ENCODE peak calls at places on chromosome 20, in eight cellular contexts. One of them, this sample, is unnamed.

GRCh38 chr20:5557123-5557522 is 193.1 kb upstream of the SHLD1 start:
- DNase-seq in HCT116: peak
- DNase-seq in CD4-positive, alpha-beta memory T cell: peak
- DNase-seq in transverse colon: peak
- DNase-seq in neuronal stem cell: peak
- DNase-seq in breast epithelium: no peak
- DNase-seq in heart right ventricle: peak
- DNase-seq in AG04450: no peak
- DNase-seq in this sample: peak

GRCh38 chr20:16459019-16459700 is 114.1 kb downstream of the KIF16B start:
- DNase-seq in transverse colon: no peak
- DNase-seq in breast epithelium: no peak
- DNase-seq in neuronal stem cell: no peak
- DNase-seq in AG04450: peak
- DNase-seq in HCT116: no peak
- DNase-seq in CD4-positive, alpha-beta memory T cell: no peak
- DNase-seq in heart right ventricle: no peak
- DNase-seq in this sample: no peak

GRCh38 chr20:12410783-12411182 is 493.1 kb downstream of the BTBD3 start:
- DNase-seq in CD4-positive, alpha-beta memory T cell: no peak
- DNase-seq in HCT116: no peak
- DNase-seq in AG04450: no peak
- DNase-seq in heart right ventricle: no peak
- DNase-seq in breast epithelium: no peak
- DNase-seq in neuronal stem cell: no peak
- DNase-seq in transverse colon: no peak
- DNase-seq in this sample: no peak

GRCh38 chr20:19185083-19185482 is 27.4 kb upstream of the SLC24A3 start:
- DNase-seq in transverse colon: no peak
- DNase-seq in breast epithelium: no peak
- DNase-seq in neuronal stem cell: no peak
- DNase-seq in CD4-positive, alpha-beta memory T cell: no peak
- DNase-seq in HCT116: no peak
- DNase-seq in heart right ventricle: no peak
- DNase-seq in AG04450: no peak
- DNase-seq in this sample: no peak

GRCh38 chr20:4152696-4153235 is 137.4 kb upstream of the RNF24 start:
- DNase-seq in HCT116: no peak
- DNase-seq in neuronal stem cell: no peak
- DNase-seq in AG04450: no peak
- DNase-seq in transverse colon: no peak
- DNase-seq in heart right ventricle: no peak
- DNase-seq in CD4-positive, alpha-beta memory T cell: no peak
- DNase-seq in breast epithelium: no peak
- DNase-seq in this sample: no peak

GRCh38 chr20:57195023-57195758 is 71.2 kb downstream of the BMP7 start:
- DNase-seq in HCT116: no peak
- DNase-seq in transverse colon: no peak
- DNase-seq in neuronal stem cell: no peak
- DNase-seq in heart right ventricle: no peak
- DNase-seq in AG04450: no peak
- DNase-seq in CD4-positive, alpha-beta memory T cell: no peak
- DNase-seq in breast epithelium: peak
- DNase-seq in this sample: no peak

GRCh38 chr20:37343212-37343993 is 2.5 kb upstream of the SRC start:
- DNase-seq in transverse colon: peak
- DNase-seq in CD4-positive, alpha-beta memory T cell: no peak
- DNase-seq in neuronal stem cell: no peak
- DNase-seq in HCT116: no peak
- DNase-seq in AG04450: no peak
- DNase-seq in heart right ventricle: no peak
- DNase-seq in breast epithelium: peak
- DNase-seq in this sample: no peak

GRCh38 chr20:49515588-49515987 is 33.1 kb upstream of the KCNB1 start:
- DNase-seq in transverse colon: peak
- DNase-seq in breast epithelium: no peak
- DNase-seq in heart right ventricle: no peak
- DNase-seq in AG04450: no peak
- DNase-seq in CD4-positive, alpha-beta memory T cell: no peak
- DNase-seq in HCT116: no peak
- DNase-seq in neuronal stem cell: no peak
- DNase-seq in this sample: no peak

GRCh38 chr20:57894096-57894495 is 184.3 kb upstream of the PMEPA1 start:
- DNase-seq in HCT116: no peak
- DNase-seq in transverse colon: no peak
- DNase-seq in AG04450: no peak
- DNase-seq in breast epithelium: no peak
- DNase-seq in neuronal stem cell: no peak
- DNase-seq in CD4-positive, alpha-beta memory T cell: no peak
- DNase-seq in heart right ventricle: no peak
- DNase-seq in this sample: no peak

GRCh38 chr20:35342154-35342769 is 50.0 kb upstream of the FAM83C start:
- DNase-seq in transverse colon: no peak
- DNase-seq in HCT116: no peak
- DNase-seq in neuronal stem cell: no peak
- DNase-seq in CD4-positive, alpha-beta memory T cell: no peak
- DNase-seq in heart right ventricle: no peak
- DNase-seq in breast epithelium: no peak
- DNase-seq in AG04450: no peak
- DNase-seq in this sample: no peak

GRCh38 chr20:20547221-20547875 is 165.1 kb downstream of the RALGAPA2 start:
- DNase-seq in transverse colon: no peak
- DNase-seq in HCT116: no peak
- DNase-seq in CD4-positive, alpha-beta memory T cell: no peak
- DNase-seq in breast epithelium: no peak
- DNase-seq in AG04450: peak
- DNase-seq in neuronal stem cell: no peak
- DNase-seq in heart right ventricle: no peak
- DNase-seq in this sample: no peak

GRCh38 chr20:60469829-60470228 is 511.6 kb downstream of the CDH26 start:
- DNase-seq in neuronal stem cell: no peak
- DNase-seq in HCT116: no peak
- DNase-seq in breast epithelium: no peak
- DNase-seq in CD4-positive, alpha-beta memory T cell: no peak
- DNase-seq in transverse colon: no peak
- DNase-seq in AG04450: no peak
- DNase-seq in heart right ventricle: no peak
- DNase-seq in this sample: no peak

GRCh38 chr20:24296477-24297380 is 172.7 kb upstream of the SYNDIG1 start:
- DNase-seq in HCT116: no peak
- DNase-seq in breast epithelium: no peak
- DNase-seq in heart right ventricle: no peak
- DNase-seq in transverse colon: no peak
- DNase-seq in neuronal stem cell: no peak
- DNase-seq in CD4-positive, alpha-beta memory T cell: no peak
- DNase-seq in AG04450: no peak
- DNase-seq in this sample: no peak

GRCh38 chr20:2234788-2235187 is 61.0 kb upstream of the TGM3 start:
- DNase-seq in neuronal stem cell: no peak
- DNase-seq in CD4-positive, alpha-beta memory T cell: no peak
- DNase-seq in transverse colon: no peak
- DNase-seq in HCT116: no peak
- DNase-seq in AG04450: no peak
- DNase-seq in breast epithelium: no peak
- DNase-seq in heart right ventricle: no peak
- DNase-seq in this sample: no peak

GRCh38 chr20:45047581-45048119 is 53.3 kb downstream of the KCNS1 start:
- DNase-seq in breast epithelium: no peak
- DNase-seq in heart right ventricle: no peak
- DNase-seq in HCT116: no peak
- DNase-seq in CD4-positive, alpha-beta memory T cell: no peak
- DNase-seq in transverse colon: no peak
- DNase-seq in neuronal stem cell: no peak
- DNase-seq in AG04450: no peak
- DNase-seq in this sample: no peak

DNA sequence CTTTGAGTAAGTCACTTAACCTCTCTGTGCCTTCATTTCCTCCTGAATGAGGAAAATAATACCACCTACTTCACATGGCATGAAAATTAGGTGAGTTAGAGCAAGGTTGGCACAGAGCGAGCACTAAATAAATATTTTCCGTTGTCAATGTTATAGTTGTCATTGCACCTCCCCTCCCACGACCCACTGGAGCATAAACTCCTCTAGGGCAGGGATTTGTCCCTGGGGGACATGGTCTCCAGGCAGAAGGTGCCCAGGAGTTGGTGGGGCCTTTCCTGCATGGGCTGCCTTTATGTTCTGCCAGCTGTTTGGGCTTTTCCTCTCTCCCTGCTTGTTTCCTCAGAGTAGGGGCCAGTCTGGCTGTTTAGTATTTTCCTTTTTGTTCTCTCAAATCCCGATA is 1.3 kb upstream of the ANGPT4 start:
- DNase-seq in CD4-positive, alpha-beta memory T cell: no peak
- DNase-seq in AG04450: no peak
- DNase-seq in neuronal stem cell: no peak
- DNase-seq in breast epithelium: no peak
- DNase-seq in heart right ventricle: no peak
- DNase-seq in HCT116: no peak
- DNase-seq in transverse colon: no peak
- DNase-seq in this sample: no peak
- H3K27ac ChIP-seq in CD4-positive, alpha-beta memory T cell: no peak
- H3K27ac ChIP-seq in AG04450: no peak
- H3K27ac ChIP-seq in neuronal stem cell: no peak
- H3K27ac ChIP-seq in breast epithelium: no peak
- H3K27ac ChIP-seq in heart right ventricle: no peak
- H3K27ac ChIP-seq in HCT116: no peak
- H3K27ac ChIP-seq in transverse colon: no peak
- H3K27ac ChIP-seq in this sample: no peak

DNA sequence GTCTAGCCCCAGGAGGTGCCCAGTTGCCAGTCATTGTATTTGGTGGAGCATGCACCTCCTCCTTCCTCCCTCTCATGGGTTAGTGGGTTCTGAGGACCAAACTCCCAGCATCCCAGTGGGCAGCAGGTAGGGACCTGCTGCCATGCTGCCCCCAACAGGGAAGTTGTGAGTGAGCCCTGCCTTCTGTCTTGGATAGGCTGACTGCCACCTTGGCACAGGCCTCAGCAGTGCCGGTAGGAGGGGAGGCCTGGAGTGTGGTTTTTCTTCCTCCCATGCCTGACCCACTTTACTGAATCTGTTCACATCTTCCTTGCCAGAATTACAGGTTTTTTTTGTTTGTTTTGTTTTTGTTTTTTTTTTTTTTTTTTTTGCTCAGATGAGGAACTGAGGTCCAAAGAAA is 24.5 kb downstream of the PLCG1 start:
- DNase-seq in heart right ventricle: no peak
- DNase-seq in HCT116: no peak
- DNase-seq in neuronal stem cell: no peak
- DNase-seq in AG04450: no peak
- DNase-seq in CD4-positive, alpha-beta memory T cell: peak
- DNase-seq in breast epithelium: no peak
- DNase-seq in transverse colon: no peak
- DNase-seq in this sample: no peak
- H3K27ac ChIP-seq in heart right ventricle: no peak
- H3K27ac ChIP-seq in HCT116: no peak
- H3K27ac ChIP-seq in neuronal stem cell: no peak
- H3K27ac ChIP-seq in AG04450: no peak
- H3K27ac ChIP-seq in CD4-positive, alpha-beta memory T cell: peak
- H3K27ac ChIP-seq in breast epithelium: peak
- H3K27ac ChIP-seq in transverse colon: no peak
- H3K27ac ChIP-seq in this sample: peak

DNA sequence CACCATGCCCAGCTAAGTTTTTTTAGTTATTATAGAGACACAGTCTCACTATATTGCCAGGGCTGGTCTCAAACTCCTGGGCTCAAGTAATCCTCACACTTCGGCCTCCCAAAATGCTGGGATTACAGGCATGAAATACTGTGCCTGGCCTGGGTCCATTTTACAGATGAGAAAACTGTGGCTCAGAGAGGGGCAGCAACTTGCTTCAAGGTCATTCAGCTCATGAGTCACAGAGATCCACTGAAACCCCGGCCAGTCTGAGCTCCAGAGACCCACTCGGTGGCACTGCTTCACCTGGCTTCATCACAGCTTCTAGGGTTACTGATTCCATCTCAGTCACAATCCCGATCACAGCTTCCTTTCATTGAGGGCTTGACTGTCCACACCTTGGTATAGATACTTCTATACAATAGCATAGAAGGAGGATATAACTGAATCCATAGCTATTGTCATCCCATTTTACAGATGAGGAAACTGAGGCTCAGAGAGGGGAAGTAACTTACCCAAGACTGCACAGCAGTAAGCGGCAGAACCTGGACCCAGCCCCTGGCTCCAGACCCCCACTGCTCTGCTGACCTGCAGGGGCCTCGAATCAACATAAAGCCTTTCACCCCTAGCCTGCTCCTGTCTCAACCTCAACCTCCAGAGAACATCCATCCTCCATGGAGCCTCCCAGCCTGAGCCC is 11.8 kb downstream of the NOL4L start:
- DNase-seq in neuronal stem cell: no peak
- DNase-seq in heart right ventricle: no peak
- DNase-seq in transverse colon: no peak
- DNase-seq in HCT116: no peak
- DNase-seq in CD4-positive, alpha-beta memory T cell: no peak
- DNase-seq in breast epithelium: no peak
- DNase-seq in AG04450: no peak
- DNase-seq in this sample: no peak
- H3K27ac ChIP-seq in neuronal stem cell: no peak
- H3K27ac ChIP-seq in heart right ventricle: no peak
- H3K27ac ChIP-seq in transverse colon: no peak
- H3K27ac ChIP-seq in HCT116: no peak
- H3K27ac ChIP-seq in CD4-positive, alpha-beta memory T cell: no peak
- H3K27ac ChIP-seq in breast epithelium: no peak
- H3K27ac ChIP-seq in AG04450: no peak
- H3K27ac ChIP-seq in this sample: no peak

GRCh38 chr20:21653628-21654027 is 51.8 kb upstream of the PAX1 start:
- DNase-seq in transverse colon: no peak
- DNase-seq in breast epithelium: no peak
- DNase-seq in CD4-positive, alpha-beta memory T cell: no peak
- DNase-seq in AG04450: no peak
- DNase-seq in heart right ventricle: no peak
- DNase-seq in HCT116: no peak
- DNase-seq in neuronal stem cell: no peak
- DNase-seq in this sample: no peak

GRCh38 chr20:21661488-21662055 is 43.9 kb upstream of the PAX1 start:
- DNase-seq in breast epithelium: no peak
- DNase-seq in AG04450: no peak
- DNase-seq in HCT116: no peak
- DNase-seq in transverse colon: no peak
- DNase-seq in neuronal stem cell: no peak
- DNase-seq in heart right ventricle: no peak
- DNase-seq in CD4-positive, alpha-beta memory T cell: no peak
- DNase-seq in this sample: no peak

DNA sequence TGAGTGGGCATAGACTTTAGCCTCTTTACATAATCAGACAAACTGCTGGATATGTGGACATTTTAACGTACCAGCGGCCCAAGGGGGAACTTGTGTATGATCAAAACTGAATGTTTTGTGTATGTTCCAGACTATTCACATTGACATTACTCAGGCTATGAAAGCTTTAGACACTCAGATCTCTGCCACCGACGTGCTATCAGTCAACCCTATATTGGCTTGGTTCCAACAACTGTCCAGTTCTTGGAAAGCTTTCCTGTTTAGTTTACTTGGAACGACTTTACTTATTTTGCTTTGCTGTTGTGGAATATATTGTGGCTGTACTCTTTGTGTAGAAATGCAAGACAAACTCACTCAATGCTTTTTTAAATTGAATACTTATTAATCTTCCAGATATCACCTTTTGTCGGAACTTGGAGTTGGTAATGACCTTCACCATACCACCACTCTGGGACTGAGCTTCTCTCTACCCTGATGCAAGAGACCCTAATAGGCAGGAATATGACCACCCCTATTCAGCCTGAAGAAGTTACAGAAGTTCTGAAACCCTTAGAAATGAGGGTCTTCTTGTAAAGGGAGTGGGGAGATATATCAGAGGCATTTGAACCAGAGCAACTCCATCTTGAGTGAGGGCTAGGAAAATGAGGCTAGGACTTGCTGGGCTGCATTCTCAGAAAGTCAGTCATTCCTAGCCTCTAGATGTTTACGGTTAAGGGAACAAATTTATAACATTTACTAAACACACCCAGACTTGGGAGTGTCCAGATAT is 49.0 kb upstream of the PAX1 start:
- DNase-seq in neuronal stem cell: no peak
- DNase-seq in breast epithelium: no peak
- DNase-seq in transverse colon: no peak
- DNase-seq in AG04450: no peak
- DNase-seq in CD4-positive, alpha-beta memory T cell: no peak
- DNase-seq in heart right ventricle: no peak
- DNase-seq in HCT116: no peak
- DNase-seq in this sample: no peak
- H3K27ac ChIP-seq in neuronal stem cell: no peak
- H3K27ac ChIP-seq in breast epithelium: no peak
- H3K27ac ChIP-seq in transverse colon: no peak
- H3K27ac ChIP-seq in AG04450: no peak
- H3K27ac ChIP-seq in CD4-positive, alpha-beta memory T cell: no peak
- H3K27ac ChIP-seq in heart right ventricle: no peak
- H3K27ac ChIP-seq in HCT116: no peak
- H3K27ac ChIP-seq in this sample: no peak